ENCODE peak calls at places on chromosomes 11 and 22, in eight cellular contexts. W is NCI-H1694, M is fibroblast of pulmonary artery, Y is thyroid gland, B is amygdala, S is RKO, P is B cell, O is adrenal gland. A is an unnamed sample.

GRCh38 chr11:102429691-102430090 is 22.9 kb downstream of the TMEM123 start:
- DNase-seq in W (no peak), M (no peak), Y (no peak), B (no peak), S (no peak), P (no peak), O (no peak), A (no peak)

GRCh38 chr11:17476317-17477083 is at the start of gene ABCC8:
- DNase-seq in W (no peak), M (no peak), Y (peak), B (no peak), S (no peak), P (no peak), O (no peak), A (peak)

GRCh38 chr11:61507962-61508824 is at the start of gene LRRC10B:
- DNase-seq in W (no peak), M (no peak), Y (peak), B (no peak), S (no peak), P (peak), O (peak), A (peak)

GRCh38 chr11:9943346-9944110 is 279.7 kb downstream of the SWAP70 start:
- DNase-seq in W (no peak), M (peak), Y (no peak), B (no peak), S (no peak), P (no peak), O (no peak), A (no peak)

GRCh38 chr11:47233989-47234668 is 14.5 kb downstream of the ACP2 start:
- DNase-seq in W (no peak), M (peak), Y (no peak), B (no peak), S (peak), P (no peak), O (no peak), A (peak)

GRCh38 chr22:47168441-47168840 is 406.0 kb downstream of the TBC1D22A start:
- DNase-seq in W (no peak), M (no peak), Y (no peak), B (no peak), S (no peak), P (no peak), O (peak), A (no peak)

GRCh38 chr22:35731321-35731720 is 13.6 kb downstream of the APOL5 start:
- DNase-seq in W (no peak), M (no peak), Y (no peak), B (no peak), S (no peak), P (no peak), O (no peak), A (no peak)

GRCh38 chr11:18490319-18490718 is 34.7 kb downstream of the LDHAL6A start:
- DNase-seq in W (no peak), M (no peak), Y (no peak), B (no peak), S (no peak), P (no peak), O (no peak), A (no peak)

GRCh38 chr11:47257518-47258316 is at the start of gene NR1H3:
- DNase-seq in W (no peak), M (peak), Y (peak), B (no peak), S (no peak), P (peak), O (peak), A (peak)

GRCh38 chr11:111476961-111477360 is 35.2 kb downstream of the BTG4 start:
- DNase-seq in W (no peak), M (no peak), Y (no peak), B (no peak), S (no peak), P (no peak), O (no peak), A (no peak)

GRCh38 chr11:85768473-85769146 is 42.3 kb downstream of the SYTL2 start:
- DNase-seq in W (no peak), M (no peak), Y (no peak), B (no peak), S (no peak), P (no peak), O (no peak), A (no peak)

A was measured in D341Med.